ENCODE peak calls at places on chromosomes 16 and 17, in five cellular contexts. K is stimulated activated naive B cell treated with anti-CD40 and anti-IgM and Interleukin-4, amounts not matched to agents 10 μg/mL and 1 μg/mL and 100 μg/mL, for 72 hours; T is choroid plexus epithelial cell; Q is activated T-cell treated with anti-CD3 and anti-CD28 coated beads, Interleukin-2, amount 50 U/mL, for 4 hours; F is ascending aorta. E is an unnamed sample.
A peak's percentile ranks its signal among the peaks of the same experiment; 100 is the strongest.

GRCh38 chr17:28364665-28365363 is at the start of gene SEBOX:
- DNase-seq in K (no peak), Q (no peak), F (no peak), T (no peak), E (no peak)

GRCh38 chr17:14046978-14047377 is 22.3 kb upstream of the COX10 start:
- DNase-seq in T (no peak), Q (no peak), K (no peak), F (no peak), E (no peak)

GRCh38 chr16:842631-843560 is 42.4 kb upstream of the GNG13 start:
- DNase-seq in F (no peak), T (no peak), Q (no peak), K (no peak), E (no peak)

GRCh38 chr17:75910699-75911098 is 6.0 kb upstream of the MRPL38 start:
- DNase-seq in T (no peak), K (no peak), F (no peak), Q (no peak), E (no peak)

GRCh38 chr17:76534831-76535732 is 2.4 kb downstream of the CYGB start:
- DNase-seq in K (no peak), F (no peak), T (no peak), Q (no peak), E (no peak)

GRCh38 chr17:82272495-82273326 is 789 bp downstream of the CSNK1D start:
- DNase-seq in T (no peak), K (peak; percentile 35), F (peak; percentile 71), Q (peak; percentile 45), E (peak; percentile 65)

GRCh38 chr16:63787014-63787413 is 1334.8 kb downstream of the CDH11 start:
- DNase-seq in K (no peak), T (peak; percentile 6), Q (no peak), F (no peak), E (no peak)

GRCh38 chr17:48491527-48492273 is 39.1 kb downstream of the HOXB1 start:
- DNase-seq in K (peak; percentile 51), Q (no peak), F (no peak), T (no peak), E (peak; percentile 26)

GRCh38 chr17:59378621-59379194 is 47.3 kb downstream of the YPEL2 start:
- DNase-seq in T (peak; percentile 81), F (peak; percentile 87), K (no peak), Q (no peak), E (no peak)